ENCODE peak calls at places on chromosome 2, in six cellular contexts. V, C, B, S, A and L are unnamed samples.

GRCh38 chr2:162768646-162769045 is 69.9 kb downstream of the KCNH7 start:
- DNase-seq in A (no peak), B (no peak), S (no peak), V (no peak), C (no peak), L (no peak)

GRCh38 chr2:12870692-12871091 is 154.0 kb downstream of the TRIB2 start:
- DNase-seq in S (no peak), V (no peak), C (no peak), B (no peak), A (no peak), L (no peak)

GRCh38 chr2:70477473-70477872 is 76.2 kb downstream of the TGFA start:
- DNase-seq in A (no peak), C (no peak), B (no peak), S (no peak), V (no peak), L (no peak)

GRCh38 chr2:190718652-190719526 is 70.0 kb downstream of the NAB1 start:
- DNase-seq in V (no peak), A (peak; percentile 80), S (no peak), B (no peak), C (peak; percentile 52), L (no peak)

GRCh38 chr2:141714486-141714885 is 416.3 kb downstream of the LRP1B start:
- DNase-seq in A (no peak), S (no peak), C (no peak), V (no peak), B (no peak), L (no peak)

GRCh38 chr2:178238144-178238521 is 43.8 kb downstream of the OSBPL6 start:
- DNase-seq in C (peak; percentile 43), V (no peak), A (peak; percentile 41), B (no peak), S (no peak), L (no peak)

GRCh38 chr2:68736086-68736485 is 1.5 kb downstream of the ARHGAP25 start:
- DNase-seq in S (no peak), A (no peak), V (no peak), C (no peak), B (no peak), L (no peak)

GRCh38 chr2:125224830-125225229 is 1199.7 kb downstream of the CNTNAP5 start:
- DNase-seq in C (no peak), A (no peak), V (no peak), S (no peak), B (no peak), L (no peak)

GRCh38 chr2:138531913-138532312 is 30.3 kb downstream of the SPOPL start:
- DNase-seq in S (no peak), C (no peak), V (no peak), A (no peak), B (no peak), L (no peak)

GRCh38 chr2:190881074-190881479 is 456 bp downstream of the GLS start:
- DNase-seq in A (no peak), C (no peak), B (no peak), S (no peak), V (no peak), L (no peak)

GRCh38 chr2:167264380-167264779 is 376.1 kb downstream of the XIRP2 start:
- DNase-seq in C (no peak), B (no peak), S (peak; percentile 21), A (no peak), V (no peak), L (no peak)

GRCh38 chr2:74497777-74498499 is 1.5 kb downstream of the LBX2 start:
- DNase-seq in V (peak; percentile 42), B (no peak), S (no peak), C (no peak), A (no peak), L (no peak)

GRCh38 chr2:88159955-88160415 is 10.2 kb upstream of the THNSL2 start:
- DNase-seq in C (no peak), V (no peak), A (peak; percentile 77), B (peak; percentile 11), S (peak; percentile 28), L (peak; percentile 41)

GRCh38 chr2:15457868-15458267 is 103.3 kb downstream of the NBAS start:
- DNase-seq in S (no peak), C (no peak), A (no peak), B (no peak), V (no peak), L (no peak)

GRCh38 chr2:43039376-43040080 is 186.9 kb downstream of the ZFP36L2 start:
- DNase-seq in V (peak; percentile 34), C (no peak), B (no peak), A (no peak), S (no peak), L (no peak)

GRCh38 chr2:215898363-215898762 is 115.0 kb downstream of the MREG start:
- DNase-seq in V (no peak), B (no peak), A (no peak), C (no peak), S (no peak), L (no peak)

GRCh38 chr2:105144128-105144940 is 97.2 kb upstream of the GPR45 start:
- DNase-seq in V (no peak), S (no peak), B (no peak), C (no peak), A (no peak), L (no peak)

GRCh38 chr2:22078701-22079100 is 954.9 kb downstream of the TDRD15 start:
- DNase-seq in B (no peak), V (no peak), C (no peak), S (no peak), A (no peak), L (no peak)